ENCODE peak calls at places on chromosomes 5 and 9, in six cellular contexts. E is hepatic stellate cell; O is stimulated activated CD8-positive, alpha-beta memory T cell treated with anti-CD3 and anti-CD28 coated beads, Interleukin-15, amount 100 ng/mL, for 48 hours; Z is COR-L47; C is T1000; I is GM04503. H is an unnamed sample.
A peak's percentile ranks its signal among the peaks of the same experiment; 100 is the strongest.

GRCh38 chr9:27260789-27261516 is 36.0 kb downstream of the EQTN start:
- DNase-seq in E (no peak), C (no peak), I (no peak), Z (no peak), O (no peak), H (no peak)

GRCh38 chr5:180718810-180719453 is 20.9 kb downstream of the OR2Y1 start:
- DNase-seq in O (no peak), C (no peak), E (peak; percentile 20), I (no peak), Z (no peak), H (peak; percentile 73)

GRCh38 chr5:612498-613424 is 621 bp downstream of the CEP72 start:
- DNase-seq in I (no peak), O (peak; percentile 2), Z (no peak), E (peak; percentile 40), C (no peak), H (peak; percentile 14)

GRCh38 chr5:81724108-81724507 is 26.8 kb downstream of the SSBP2 start:
- DNase-seq in I (no peak), O (no peak), E (no peak), Z (no peak), C (no peak), H (no peak)

GRCh38 chr9:32986971-32987370 is 14.5 kb downstream of the APTX start:
- DNase-seq in Z (no peak), O (no peak), I (no peak), C (no peak), E (no peak), H (peak; percentile 27)

GRCh38 chr5:171630047-171630669 is 155.5 kb upstream of the SMIM23 start:
- DNase-seq in O (no peak), I (no peak), E (peak; percentile 41), C (no peak), Z (peak; percentile 12), H (peak; percentile 66)

GRCh38 chr9:76414656-76415055 is 20.4 kb upstream of the RFK start:
- DNase-seq in I (no peak), O (no peak), Z (no peak), E (no peak), C (no peak), H (peak; percentile 92)

GRCh38 chr5:134873494-134873893 is 677 bp upstream of the TXNDC15 start:
- DNase-seq in O (no peak), C (no peak), I (no peak), Z (no peak), E (no peak), H (no peak)

GRCh38 chr9:101029300-101030021 is 934 bp downstream of the PLPPR1 start:
- DNase-seq in Z (no peak), I (no peak), C (no peak), E (no peak), O (no peak), H (peak; percentile 6)

GRCh38 chr5:81232449-81233079 is 558 bp upstream of the CKMT2 start:
- DNase-seq in Z (no peak), O (no peak), I (peak; percentile 27), E (peak; percentile 73), C (no peak), H (no peak)

GRCh38 chr5:141825241-141825671 is 53.0 kb downstream of the PCDH1 start:
- DNase-seq in O (no peak), I (no peak), Z (no peak), C (no peak), E (no peak), H (no peak)

GRCh38 chr9:134366223-134367031 is 40.2 kb downstream of the RXRA start:
- DNase-seq in E (peak; percentile 97), O (no peak), I (peak; percentile 75), Z (peak; percentile 98), C (peak; percentile 74), H (peak; percentile 70)

GRCh38 chr5:9288234-9288633 is 257.6 kb downstream of the SEMA5A start:
- DNase-seq in C (no peak), E (peak; percentile 16), O (no peak), Z (no peak), I (no peak), H (no peak)

GRCh38 chr9:132757031-132757430 is 86.8 kb downstream of the GTF3C4 start:
- DNase-seq in C (no peak), Z (no peak), I (no peak), O (no peak), E (no peak), H (no peak)

GRCh38 chr9:135402739-135403695 is 76.6 kb upstream of the PPP1R26 start:
- DNase-seq in I (no peak), C (no peak), E (no peak), Z (no peak), O (no peak), H (no peak)

GRCh38 chr9:13354733-13355132 is 75.2 kb upstream of the MPDZ start:
- DNase-seq in O (no peak), E (no peak), Z (no peak), C (no peak), I (no peak), H (peak; percentile 26)

GRCh38 chr5:103224118-103224893 is 34.3 kb upstream of the MACIR start:
- DNase-seq in C (no peak), I (no peak), O (no peak), E (peak; percentile 35), Z (peak; percentile 50), H (peak; percentile 85)

GRCh38 chr9:112188884-112189283 is 13.8 kb upstream of the SUSD1 start:
- DNase-seq in C (no peak), O (no peak), E (no peak), I (no peak), Z (no peak), H (no peak)

GRCh38 chr5:82011761-82012160 is 39.9 kb downstream of the ATG10 start:
- DNase-seq in C (no peak), I (peak; percentile 42), O (no peak), E (no peak), Z (no peak), H (no peak)

GRCh38 chr9:21968331-21969010 is 25.7 kb downstream of the CDKN2A start:
- DNase-seq in O (no peak), I (no peak), E (peak; percentile 43), Z (no peak), C (no peak), H (peak; percentile 60)

GRCh38 chr9:127967151-127967809 is 13.5 kb downstream of the EEIG1 start:
- DNase-seq in I (no peak), C (no peak), Z (no peak), E (no peak), O (no peak), H (no peak)

GRCh38 chr9:1048853-1049252 is 1.3 kb upstream of the DMRT2 start:
- DNase-seq in Z (no peak), O (no peak), C (no peak), I (no peak), E (no peak), H (no peak)

GRCh38 chr5:124806026-124806856 is 59.8 kb upstream of the ZNF608 start:
- DNase-seq in E (peak; percentile 19), Z (peak; percentile 97), C (no peak), O (no peak), I (no peak), H (peak; percentile 79)

GRCh38 chr9:103301051-103301450 is 305.9 kb downstream of the CYLC2 start:
- DNase-seq in E (no peak), Z (no peak), O (no peak), I (no peak), C (no peak), H (no peak)

GRCh38 chr5:3428355-3428754 is 167.3 kb upstream of the IRX1 start:
- DNase-seq in Z (no peak), C (no peak), I (no peak), O (no peak), E (no peak), H (no peak)

GRCh38 chr5:108681079-108681921 is 66.4 kb upstream of the FER start:
- DNase-seq in C (no peak), Z (peak; percentile 56), I (peak; percentile 34), E (peak; percentile 58), O (no peak), H (peak; percentile 79)

GRCh38 chr9:82116538-82116937 is 128.0 kb downstream of the SPATA31D1 start:
- DNase-seq in Z (no peak), C (no peak), I (no peak), O (no peak), E (no peak), H (no peak)

GRCh38 chr5:10031817-10032216 is 217.9 kb downstream of the ATPSCKMT start:
- DNase-seq in Z (no peak), E (no peak), I (no peak), C (no peak), O (no peak), H (no peak)

GRCh38 chr9:114602620-114603019 is 8.5 kb upstream of the TMEM268 start:
- DNase-seq in Z (no peak), E (no peak), O (no peak), I (no peak), C (no peak), H (no peak)

GRCh38 chr5:108634251-108634950 is 113.3 kb upstream of the FER start:
- DNase-seq in Z (no peak), E (peak; percentile 38), I (no peak), O (no peak), C (no peak), H (no peak)

GRCh38 chr5:92559743-92560142 is 1021.3 kb downstream of the NR2F1-AS1 start:
- DNase-seq in E (no peak), O (no peak), C (no peak), I (no peak), Z (no peak), H (no peak)

GRCh38 chr9:36934478-36935065 is 99.5 kb downstream of the PAX5 start:
- DNase-seq in O (no peak), E (no peak), I (no peak), C (no peak), Z (peak; percentile 22), H (no peak)

GRCh38 chr5:124511791-124512190 is 234.6 kb downstream of the ZNF608 start:
- DNase-seq in I (no peak), C (no peak), O (no peak), Z (no peak), E (no peak), H (no peak)

GRCh38 chr5:88391116-88391515 is 122.5 kb upstream of the TMEM161B start:
- DNase-seq in C (no peak), O (no peak), E (no peak), I (no peak), Z (no peak), H (no peak)

GRCh38 chr5:76808142-76808691 is 10.6 kb upstream of the F2RL1 start:
- DNase-seq in I (no peak), O (no peak), C (no peak), E (no peak), Z (no peak), H (no peak)

GRCh38 chr5:88732181-88732633 is 150.8 kb downstream of the MEF2C start:
- DNase-seq in I (peak; percentile 50), C (no peak), E (peak; percentile 32), O (no peak), Z (no peak), H (no peak)